ENCODE peak calls at places on chromosomes 16 and 17, in five cellular contexts. O is heart left ventricle, W is tibial nerve, J is fibroblast of the aortic adventitia, A is D721Med. H is an unnamed sample.

GRCh38 chr16:35298460-35299243 is 1839.2 kb downstream of the TP53TG3F start:
- DNase-seq in O (no peak), W (no peak), J (no peak), A (no peak), H (no peak)

GRCh38 chr17:29383687-29384086 is 6.5 kb upstream of the TAOK1 start:
- DNase-seq in O (no peak), W (no peak), J (no peak), A (no peak), H (no peak)

GRCh38 chr16:22265351-22265750 is 31.9 kb upstream of the POLR3E start:
- DNase-seq in O (no peak), W (no peak), J (no peak), A (no peak), H (no peak)

GRCh38 chr17:74732042-74732846 is 4.8 kb upstream of the RAB37 start:
- DNase-seq in O (no peak), W (no peak), J (no peak), A (no peak), H (no peak)

GRCh38 chr17:4453821-4454591 is 20.3 kb downstream of the SPNS3 start:
- DNase-seq in O (no peak), W (no peak), J (no peak), A (no peak), H (no peak)

GRCh38 chr16:85851034-85851780 is 47.8 kb upstream of the IRF8 start:
- DNase-seq in O (no peak), W (no peak), J (no peak), A (no peak), H (peak)

GRCh38 chr16:1929105-1929504 is 10.9 kb upstream of the HS3ST6 start:
- DNase-seq in O (no peak), W (no peak), J (peak), A (no peak), H (no peak)

GRCh38 chr17:27323538-27324212 is 29.8 kb downstream of the WSB1 start:
- DNase-seq in O (peak), W (peak), J (peak), A (no peak), H (no peak)

GRCh38 chr17:65742433-65743312 is 181.2 kb upstream of the AXIN2 start:
- DNase-seq in O (no peak), W (no peak), J (peak), A (no peak), H (no peak)

GRCh38 chr17:44222112-44222869 is 2.8 kb upstream of the UBTF start:
- DNase-seq in O (peak), W (peak), J (peak), A (no peak), H (no peak)

GRCh38 chr17:44910231-44911106 is 4.8 kb downstream of the GFAP start:
- DNase-seq in O (no peak), W (no peak), J (no peak), A (peak), H (peak)

GRCh38 chr17:35801583-35802224 is 6.3 kb upstream of the MMP28 start:
- DNase-seq in O (peak), W (no peak), J (peak), A (no peak), H (no peak)

GRCh38 chr16:79269211-79269863 is 331.2 kb downstream of the MAF start:
- DNase-seq in O (no peak), W (no peak), J (no peak), A (no peak), H (no peak)

GRCh38 chr17:75632863-75633483 is at the start of gene SMIM5:
- DNase-seq in O (peak), W (peak), J (peak), A (peak), H (no peak)

GRCh38 chr16:79096246-79096645 is 504.3 kb downstream of the MAF start:
- DNase-seq in O (no peak), W (no peak), J (no peak), A (no peak), H (no peak)

GRCh38 chr16:56749806-56750491 is 20.0 kb downstream of the NUP93 start:
- DNase-seq in O (no peak), W (no peak), J (peak), A (no peak), H (no peak)

GRCh38 chr16:76371441-76371840 is 94.2 kb downstream of the CNTNAP4 start:
- DNase-seq in O (no peak), W (no peak), J (no peak), A (no peak), H (no peak)

GRCh38 chr17:7572588-7573323 is 6.7 kb upstream of the CD68 start:
- DNase-seq in O (peak), W (peak), J (peak), A (no peak), H (peak)

GRCh38 chr16:64092284-64092683 is 1029.6 kb downstream of the CDH11 start:
- DNase-seq in O (no peak), W (no peak), J (peak), A (no peak), H (no peak)
- TF ChIP-seq CTCF in O (no peak), W (no peak), J (no peak), A (no peak), H (no peak)

DNA sequence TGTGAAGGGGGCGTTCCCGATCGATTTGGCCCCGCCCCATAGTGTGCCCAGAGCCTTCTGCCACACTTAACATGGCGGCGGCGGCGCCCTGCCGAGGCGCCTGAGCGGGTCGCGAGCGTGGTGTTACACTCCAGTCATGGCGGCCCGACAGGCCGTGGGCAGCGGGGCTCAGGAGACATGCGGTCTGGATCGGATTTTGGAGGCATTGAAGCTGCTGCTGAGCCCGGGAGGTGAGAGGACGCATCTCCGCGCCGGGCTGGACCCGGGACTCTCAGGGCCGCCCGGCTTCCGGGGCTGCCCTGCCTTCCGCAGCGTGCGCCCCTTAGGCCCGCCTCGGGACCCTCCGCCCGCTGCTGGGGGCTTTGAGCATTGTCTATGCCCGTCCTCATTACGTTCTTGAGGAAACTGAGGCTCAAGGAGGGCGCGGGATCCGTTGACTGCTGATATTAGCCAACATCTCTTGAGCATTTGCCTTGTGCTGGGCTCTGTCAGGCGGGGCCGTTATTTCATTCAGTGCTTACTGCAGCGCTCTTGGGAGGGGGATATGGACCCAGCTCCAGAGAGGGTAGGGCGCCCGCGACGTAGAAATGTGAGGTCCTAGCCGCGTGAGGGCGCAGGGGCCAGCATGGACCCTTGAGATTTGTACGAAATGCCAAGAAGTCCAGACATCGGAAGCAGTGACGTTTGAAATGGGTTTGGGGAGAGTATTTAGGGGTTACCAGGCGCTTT is at the start of gene TANGO6:
- DNase-seq in O (peak), W (peak), J (peak), A (no peak), H (peak)
- TF ChIP-seq CTCF in O (peak), W (no peak), J (peak), A (peak), H (peak)

GRCh38 chr16:68737046-68737729 is at the start of gene CDH1:
- DNase-seq in O (no peak), W (no peak), J (no peak), A (no peak), H (no peak)
- TF ChIP-seq CTCF in O (no peak), W (no peak), J (no peak), A (no peak), H (no peak)

GRCh38 chr16:57801856-57802634 is at the start of gene KIFC3:
- DNase-seq in O (peak), W (peak), J (peak), A (no peak), H (no peak)
- TF ChIP-seq CTCF in O (peak), W (peak), J (peak), A (peak), H (peak)

H was measured in chondrocyte.